ENCODE peak calls at places on chromosomes 2 and 18, in four cellular contexts. L is HAP-1, Z is T-helper 2 cell, M is AG04450. V is an unnamed sample.
A peak's percentile ranks its signal among the peaks of the same experiment; 100 is the strongest.

GRCh38 chr2:104658149-104658839 is 195.6 kb upstream of the POU3F3 start:
- DNase-seq in L (peak; percentile 22), Z (peak; percentile 8), M (no peak), V (no peak)

GRCh38 chr2:111905990-111906735 is 7.8 kb downstream of the MERTK start:
- DNase-seq in L (peak; percentile 52), Z (peak; percentile 19), M (no peak), V (no peak)

GRCh38 chr2:109428841-109429710 is 184.7 kb downstream of the SEPTIN10 start:
- DNase-seq in L (no peak), Z (no peak), M (no peak), V (no peak)

GRCh38 chr2:28250006-28250405 is 142.7 kb upstream of the FOSL2 start:
- DNase-seq in L (no peak), Z (no peak), M (peak; percentile 52), V (no peak)

GRCh38 chr2:95021015-95021399 is 4.5 kb upstream of the MAL start:
- DNase-seq in L (no peak), Z (no peak), M (no peak), V (no peak)

GRCh38 chr2:200177971-200178911 is 128.3 kb upstream of the SPATS2L start:
- DNase-seq in L (no peak), Z (no peak), M (peak; percentile 49), V (no peak)

GRCh38 chr2:170969030-170969429 is 40.0 kb downstream of the GORASP2 start:
- DNase-seq in L (no peak), Z (no peak), M (no peak), V (no peak)

GRCh38 chr2:134365356-134365755 is 111.5 kb downstream of the MGAT5 start:
- DNase-seq in L (no peak), Z (no peak), M (no peak), V (no peak)

GRCh38 chr18:3074094-3074493 is 61.1 kb upstream of the LPIN2 start:
- DNase-seq in L (no peak), Z (no peak), M (no peak), V (no peak)

GRCh38 chr2:159044804-159045286 is 76.4 kb downstream of the TANC1 start:
- DNase-seq in L (no peak), Z (no peak), M (no peak), V (no peak)

GRCh38 chr18:69397096-69397495 is 3.6 kb upstream of the DOK6 start:
- DNase-seq in L (no peak), Z (no peak), M (no peak), V (no peak)

GRCh38 chr18:31679133-31679731 is 5.1 kb downstream of the B4GALT6 start:
- DNase-seq in L (no peak), Z (no peak), M (no peak), V (no peak)

GRCh38 chr2:159157361-159158045 is 129.0 kb downstream of the WDSUB1 start:
- DNase-seq in L (no peak), Z (no peak), M (no peak), V (no peak)

GRCh38 chr18:48300463-48300961 is 108.7 kb downstream of the ZBTB7C start:
- DNase-seq in L (peak; percentile 33), Z (peak; percentile 6), M (no peak), V (no peak)

GRCh38 chr2:82234283-82234682 is 1929.7 kb upstream of the LRRTM1 start:
- DNase-seq in L (no peak), Z (no peak), M (no peak), V (no peak)

GRCh38 chr2:75495862-75496261 is 64.9 kb downstream of the EVA1A start:
- DNase-seq in L (no peak), Z (no peak), M (no peak), V (no peak)

V was measured in mesothelial cell of epicardium.